ENCODE peak calls at places on chromosomes 6 and 20, in nine cellular contexts. F is natural killer cell, Z is BE2C, D is cardiac fibroblast, J is lower leg skin, O is dorsolateral prefrontal cortex, U is foreskin fibroblast, E is HCT116, X is upper lobe of right lung. I is an unnamed sample.

GRCh38 chr20:61939691-61940360 is 125.9 kb downstream of the TAF4 start:
- DNase-seq in F (no peak), Z (no peak), D (no peak), J (no peak), O (peak), U (no peak), E (no peak), X (peak), I (no peak)

GRCh38 chr6:166444446-166444845 is 61.7 kb upstream of the MPC1 start:
- DNase-seq in F (no peak), Z (no peak), D (no peak), J (no peak), O (peak), U (no peak), E (no peak), X (no peak), I (no peak)

GRCh38 chr6:21305827-21306469 is 287.6 kb upstream of the SOX4 start:
- DNase-seq in F (no peak), Z (no peak), D (peak), J (no peak), O (no peak), U (peak), E (no peak), X (no peak), I (no peak)

GRCh38 chr6:71446084-71446869 is 157.7 kb downstream of the OGFRL1 start:
- DNase-seq in F (no peak), Z (no peak), D (peak), J (no peak), O (no peak), U (peak), E (no peak), X (no peak), I (no peak)

GRCh38 chr6:53536561-53536960 is 8.3 kb downstream of the GCLC start:
- DNase-seq in F (no peak), Z (no peak), D (no peak), J (no peak), O (no peak), U (no peak), E (no peak), X (no peak), I (no peak)

GRCh38 chr20:58236612-58237317 is 8.3 kb upstream of the ANKRD60 start:
- DNase-seq in F (peak), Z (peak), D (peak), J (peak), O (peak), U (peak), E (no peak), X (peak), I (peak)

GRCh38 chr6:119604124-119604523 is 254.6 kb upstream of the MAN1A1 start:
- DNase-seq in F (no peak), Z (no peak), D (no peak), J (no peak), O (no peak), U (no peak), E (no peak), X (no peak), I (no peak)

GRCh38 chr6:139361211-139361610 is 13.2 kb downstream of the CITED2 start:
- DNase-seq in F (no peak), Z (no peak), D (no peak), J (no peak), O (no peak), U (no peak), E (no peak), X (no peak), I (no peak)

GRCh38 chr6:138622967-138623366 is 123.7 kb upstream of the NHSL1 start:
- DNase-seq in F (no peak), Z (no peak), D (peak), J (no peak), O (no peak), U (peak), E (no peak), X (no peak), I (no peak)

GRCh38 chr6:111874030-111874425 is 776 bp upstream of the FYN start:
- DNase-seq in F (no peak), Z (peak), D (peak), J (peak), O (no peak), U (peak), E (no peak), X (no peak), I (peak)

GRCh38 chr6:30942338-30943060 is 1.7 kb downstream of the MUCL3 start:
- DNase-seq in F (no peak), Z (no peak), D (peak), J (peak), O (no peak), U (peak), E (peak), X (peak), I (peak)

GRCh38 chr6:33203443-33204164 is 851 bp upstream of the HSD17B8 start:
- DNase-seq in F (no peak), Z (no peak), D (no peak), J (no peak), O (no peak), U (no peak), E (no peak), X (no peak), I (no peak)

GRCh38 chr6:162889303-162889702 is 161.5 kb downstream of the PACRG start:
- DNase-seq in F (no peak), Z (no peak), D (no peak), J (no peak), O (no peak), U (no peak), E (no peak), X (no peak), I (no peak)

GRCh38 chr20:36569847-36570429 is 3.5 kb upstream of the TGIF2 start:
- DNase-seq in F (no peak), Z (peak), D (peak), J (no peak), O (no peak), U (peak), E (no peak), X (no peak), I (no peak)

GRCh38 chr6:150271172-150271500 is 97.7 kb upstream of the IYD start:
- DNase-seq in F (no peak), Z (no peak), D (no peak), J (no peak), O (no peak), U (no peak), E (no peak), X (no peak), I (no peak)

GRCh38 chr6:15879372-15880261 is 216.8 kb upstream of the DTNBP1 start:
- DNase-seq in F (peak), Z (peak), D (peak), J (peak), O (no peak), U (peak), E (no peak), X (peak), I (no peak)

GRCh38 chr6:146498309-146498708 is 45.3 kb upstream of the RAB32 start:
- DNase-seq in F (no peak), Z (no peak), D (peak), J (no peak), O (no peak), U (no peak), E (no peak), X (no peak), I (no peak)

GRCh38 chr6:158991017-158991723 is 8.8 kb downstream of the RSPH3 start:
- DNase-seq in F (no peak), Z (no peak), D (peak), J (no peak), O (no peak), U (no peak), E (no peak), X (no peak), I (no peak)
- TF ChIP-seq CTCF in F (no peak), Z (no peak), D (no peak), J (no peak), O (no peak), U (no peak), E (no peak), X (no peak), I (no peak)

GRCh38 chr6:158019416-158019815 is 37.8 kb downstream of the SYNJ2 start:
- DNase-seq in F (no peak), Z (no peak), D (no peak), J (no peak), O (no peak), U (no peak), E (no peak), X (no peak), I (no peak)
- TF ChIP-seq CTCF in F (no peak), Z (no peak), D (no peak), J (no peak), O (no peak), U (no peak), E (no peak), X (no peak), I (no peak)

GRCh38 chr20:3848565-3848964 is 1.9 kb downstream of the MAVS start:
- DNase-seq in F (no peak), Z (no peak), D (no peak), J (no peak), O (no peak), U (no peak), E (no peak), X (no peak), I (no peak)
- TF ChIP-seq CTCF in F (no peak), Z (no peak), D (no peak), J (no peak), O (no peak), U (no peak), E (no peak), X (no peak), I (no peak)

DNA sequence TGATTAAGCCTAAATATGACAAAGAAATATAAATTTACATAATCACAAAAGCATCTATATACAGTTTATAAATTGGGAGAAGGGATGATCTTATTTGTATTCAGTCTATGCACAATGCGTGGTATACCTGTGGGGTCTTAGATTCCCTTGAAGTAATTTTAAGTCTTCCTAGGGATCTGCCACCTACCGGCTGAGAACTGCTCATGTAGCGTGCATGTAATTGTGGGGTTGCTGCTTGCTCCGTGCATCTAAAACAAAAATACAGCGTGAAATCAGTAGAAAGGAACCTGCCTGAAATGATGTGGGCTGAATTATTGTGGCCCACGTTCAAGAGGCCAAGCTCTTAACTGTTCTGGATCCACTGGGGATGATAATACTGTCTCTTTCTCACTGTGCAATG is 187.3 kb downstream of the MBOAT1 start:
- DNase-seq in F (no peak), Z (no peak), D (no peak), J (no peak), O (no peak), U (no peak), E (no peak), X (no peak), I (no peak)
- TF ChIP-seq CTCF in F (no peak), Z (no peak), D (no peak), J (no peak), O (no peak), U (no peak), E (no peak), X (no peak), I (no peak)

DNA sequence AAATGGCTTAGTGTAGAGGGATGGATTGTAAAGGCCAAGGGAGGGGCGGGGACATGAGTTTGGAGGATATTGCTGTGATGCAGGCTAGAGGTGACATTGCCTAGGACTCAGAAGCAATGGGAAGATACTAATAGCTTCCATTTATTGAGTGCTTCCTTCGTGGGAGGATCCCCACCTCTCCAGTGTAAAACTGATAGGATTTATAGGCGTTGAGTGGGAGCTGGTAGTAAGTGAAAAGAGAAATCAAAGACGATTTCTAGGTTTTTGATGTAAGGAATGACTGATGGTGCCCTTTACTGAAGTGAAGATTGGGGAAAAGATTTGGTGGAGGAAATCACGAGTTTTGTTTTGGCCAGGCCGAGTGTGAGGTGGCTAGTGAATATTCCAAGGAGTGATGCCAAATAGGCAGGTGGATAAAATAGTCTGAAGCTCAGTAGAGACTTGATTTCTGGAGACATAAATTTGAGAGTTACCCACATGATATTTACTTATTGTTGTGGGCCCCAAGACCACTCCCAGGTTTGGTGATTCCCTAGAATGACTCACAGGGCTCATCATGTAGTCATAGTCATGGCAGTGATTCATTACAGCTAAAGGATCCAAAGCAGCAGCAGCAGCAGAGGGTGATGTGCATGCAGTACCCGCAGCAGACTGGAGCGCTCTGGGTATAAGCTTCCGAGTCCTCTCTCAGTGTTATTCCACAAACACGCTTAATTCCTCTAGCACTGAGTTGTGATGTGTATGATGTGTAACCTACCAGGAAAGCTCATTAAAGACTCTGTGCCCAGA is 10.2 kb downstream of the RPRD1B start:
- DNase-seq in F (no peak), Z (no peak), D (peak), J (no peak), O (no peak), U (peak), E (no peak), X (no peak), I (no peak)
- TF ChIP-seq CTCF in F (no peak), Z (no peak), D (peak), J (no peak), O (no peak), U (no peak), E (no peak), X (no peak), I (no peak)

DNA sequence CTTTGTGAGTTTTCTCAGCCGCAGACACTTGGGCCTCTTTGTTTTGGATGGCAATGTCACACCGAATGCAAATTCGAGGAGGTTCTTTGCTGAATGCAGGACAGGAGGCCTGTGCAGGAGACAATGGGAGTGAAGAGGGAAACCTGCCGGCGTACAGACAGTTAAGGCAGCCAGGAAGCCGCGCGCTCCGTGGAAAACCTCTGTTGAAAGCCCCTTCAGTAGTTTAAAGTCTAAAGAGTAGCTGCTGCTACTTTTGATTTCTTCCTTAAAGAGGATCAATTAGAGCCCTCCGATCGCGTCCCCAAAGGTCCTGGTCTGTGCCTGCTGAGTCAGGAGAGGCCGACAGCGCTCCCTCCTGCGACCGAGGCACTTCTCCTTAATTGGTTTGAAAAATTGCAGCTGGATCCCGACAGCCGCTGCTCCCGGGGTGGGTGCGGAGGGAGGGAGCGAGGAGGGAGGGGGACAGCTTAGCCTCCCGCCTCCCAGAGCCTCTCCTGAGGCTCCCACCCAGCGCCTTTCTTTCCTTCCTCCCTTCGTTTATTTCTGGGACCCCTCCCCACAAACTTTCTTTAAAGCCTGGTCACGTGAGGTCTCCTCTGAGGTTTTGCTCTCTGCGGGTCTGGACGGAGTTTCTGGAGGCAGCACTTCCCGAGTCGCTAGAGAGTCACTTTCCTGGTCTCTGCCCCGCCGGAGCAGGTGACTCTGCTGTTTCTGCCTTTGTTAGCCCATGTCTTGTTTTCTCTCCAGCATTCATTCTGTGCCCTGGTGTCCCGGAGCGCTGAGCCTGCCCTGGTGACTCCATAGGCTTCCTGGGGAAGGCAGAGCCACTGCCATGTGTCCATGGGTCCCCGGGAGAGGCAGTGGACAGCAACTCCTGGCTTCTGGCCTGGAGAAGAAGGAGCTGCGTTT is 22.3 kb upstream of the RPP40 start:
- DNase-seq in F (no peak), Z (peak), D (peak), J (no peak), O (peak), U (peak), E (no peak), X (peak), I (peak)
- TF ChIP-seq CTCF in F (no peak), Z (peak), D (no peak), J (no peak), O (peak), U (peak), E (no peak), X (peak), I (no peak)

DNA sequence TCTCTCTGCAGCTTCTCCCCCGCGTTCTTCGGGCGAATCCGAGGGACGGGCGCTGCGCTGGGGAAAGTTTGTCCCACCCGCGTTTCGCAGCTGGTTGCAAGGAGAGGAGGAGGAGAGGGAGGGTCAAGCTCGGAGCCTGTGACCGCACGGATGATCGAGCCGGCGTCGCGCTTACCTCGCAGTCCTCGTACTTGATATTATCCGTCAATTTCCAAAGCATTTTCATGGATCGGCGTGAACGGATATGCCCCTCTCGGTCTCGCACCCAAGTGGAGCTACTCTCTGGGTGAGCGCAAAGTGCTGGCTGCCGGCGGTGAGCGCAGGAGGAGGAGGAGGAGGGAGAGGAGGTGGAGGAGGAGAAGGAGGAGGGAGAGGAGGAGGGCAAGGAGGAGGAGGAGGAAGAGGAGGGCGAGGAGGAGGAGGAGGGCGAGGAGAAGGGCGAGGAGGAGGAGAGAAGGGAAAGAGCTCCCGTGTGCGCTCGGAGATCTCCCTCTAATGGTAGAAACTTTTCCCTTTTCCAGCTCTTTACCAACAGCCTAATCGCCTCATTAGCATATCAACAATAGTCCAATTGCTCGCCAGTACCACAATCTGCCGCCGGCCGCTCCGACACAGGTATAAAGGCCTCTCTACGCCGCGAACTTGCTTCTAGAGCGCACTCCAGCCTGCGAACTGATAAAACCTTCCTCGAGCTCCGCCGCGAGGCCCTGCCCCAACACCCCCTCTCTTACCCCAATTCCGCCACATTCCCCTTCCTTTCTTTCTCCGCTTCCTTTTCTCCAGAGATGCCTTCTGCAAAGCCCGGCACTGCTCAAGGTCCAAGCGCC is at the start of gene TFAP2A:
- DNase-seq in F (no peak), Z (no peak), D (peak), J (no peak), O (no peak), U (peak), E (no peak), X (no peak), I (no peak)
- TF ChIP-seq CTCF in F (no peak), Z (no peak), D (no peak), J (no peak), O (peak), U (peak), E (no peak), X (no peak), I (no peak)

DNA sequence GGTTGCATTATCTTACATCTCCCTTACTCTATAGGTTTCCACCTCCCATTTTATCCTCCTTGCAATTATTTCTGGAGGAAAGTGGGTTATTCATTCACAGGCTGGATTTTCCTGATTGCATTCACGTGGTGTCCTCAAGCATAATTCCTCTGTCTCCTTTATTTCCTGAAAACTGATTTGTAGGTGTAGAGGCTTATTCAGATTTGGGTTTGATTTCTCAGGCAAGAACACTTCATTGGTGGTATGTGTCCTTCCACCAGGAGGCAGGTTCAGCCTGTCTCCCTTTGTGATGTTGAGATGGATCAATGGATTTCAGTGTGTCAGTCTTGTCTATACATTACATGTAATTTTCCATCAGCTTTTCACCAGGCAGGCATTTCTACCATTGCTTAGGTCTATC is 17.3 kb downstream of the DNPH1 start:
- DNase-seq in F (no peak), Z (no peak), D (no peak), J (no peak), O (no peak), U (no peak), E (no peak), X (no peak), I (no peak)
- TF ChIP-seq CTCF in F (no peak), Z (peak), D (no peak), J (no peak), O (no peak), U (no peak), E (no peak), X (no peak), I (no peak)

GRCh38 chr20:32091888-32092346 is 17.6 kb upstream of the TM9SF4 start:
- DNase-seq in F (peak), Z (peak), D (peak), J (peak), O (peak), U (peak), E (peak), X (peak), I (peak)
- TF ChIP-seq CTCF in F (peak), Z (peak), D (peak), J (peak), O (peak), U (peak), E (peak), X (peak), I (peak)